ENCODE peak calls at places on chromosomes 1 and 21, in six cellular contexts. M, V, L, C, J and G are unnamed samples.
A peak's percentile ranks its signal among the peaks of the same experiment; 100 is the strongest.

GRCh38 chr1:226436472-226436854 is 28.6 kb upstream of the PARP1 start:
- DNase-seq in M (no peak), V (no peak), L (no peak), C (no peak), J (no peak), G (no peak)

GRCh38 chr1:243507001-243507671 is 251.3 kb downstream of the SDCCAG8 start:
- DNase-seq in M (no peak), V (no peak), L (no peak), C (no peak), J (no peak), G (no peak)

GRCh38 chr1:57605933-57606332 is 182.1 kb upstream of the DAB1 start:
- DNase-seq in M (no peak), V (no peak), L (no peak), C (no peak), J (no peak), G (no peak)

GRCh38 chr1:99662581-99663208 is 16.8 kb downstream of the PALMD start:
- DNase-seq in M (peak; percentile 88), V (no peak), L (peak; percentile 26), C (no peak), J (peak; percentile 30), G (peak; percentile 59)

GRCh38 chr21:31509108-31510017 is 150.1 kb upstream of the SOD1 start:
- DNase-seq in M (no peak), V (peak; percentile 52), L (peak; percentile 56), C (peak; percentile 73), J (peak; percentile 47), G (peak; percentile 74)

GRCh38 chr1:244006381-244006901 is 44.6 kb upstream of the ZBTB18 start:
- DNase-seq in M (no peak), V (no peak), L (no peak), C (no peak), J (no peak), G (no peak)

GRCh38 chr1:21935393-21935804 is 1.7 kb downstream of the HSPG2 start:
- DNase-seq in M (no peak), V (no peak), L (peak; percentile 59), C (no peak), J (no peak), G (no peak)

GRCh38 chr1:164783778-164784555 is 225.0 kb downstream of the PBX1 start:
- DNase-seq in M (no peak), V (no peak), L (no peak), C (no peak), J (no peak), G (no peak)

GRCh38 chr1:89524369-89525168 is at the start of gene LRRC8B:
- DNase-seq in M (peak; percentile 61), V (peak; percentile 92), L (peak; percentile 86), C (peak; percentile 79), J (peak; percentile 95), G (peak; percentile 71)

GRCh38 chr1:85438353-85438752 is 26.6 kb downstream of the DDAH1 start:
- DNase-seq in M (no peak), V (no peak), L (no peak), C (no peak), J (no peak), G (no peak)

GRCh38 chr1:203521812-203522211 is 27.9 kb downstream of the OPTC start:
- DNase-seq in M (no peak), V (no peak), L (no peak), C (no peak), J (no peak), G (no peak)

GRCh38 chr1:174217787-174218574 is 58.7 kb downstream of the RABGAP1L start:
- DNase-seq in M (peak; percentile 28), V (no peak), L (peak; percentile 35), C (no peak), J (no peak), G (no peak)

GRCh38 chr1:156870734-156871133 is 10.1 kb downstream of the NTRK1 start:
- DNase-seq in M (peak; percentile 81), V (no peak), L (peak; percentile 54), C (no peak), J (no peak), G (no peak)

GRCh38 chr1:167529829-167530474 is 11.6 kb upstream of the CD247 start:
- DNase-seq in M (no peak), V (peak; percentile 22), L (no peak), C (no peak), J (no peak), G (no peak)

GRCh38 chr1:178388398-178389161 is 108.2 kb downstream of the CLEC20A start:
- DNase-seq in M (no peak), V (no peak), L (no peak), C (no peak), J (no peak), G (no peak)

GRCh38 chr1:24198766-24199165 is 11.7 kb upstream of the IFNLR1 start:
- DNase-seq in M (no peak), V (no peak), L (no peak), C (no peak), J (no peak), G (no peak)

GRCh38 chr1:26831546-26832248 is 5.2 kb downstream of the ZDHHC18 start:
- DNase-seq in M (no peak), V (no peak), L (no peak), C (no peak), J (no peak), G (no peak)

GRCh38 chr1:18384477-18384876 is 96.3 kb upstream of the KLHDC7A start:
- DNase-seq in M (no peak), V (no peak), L (no peak), C (no peak), J (no peak), G (no peak)

GRCh38 chr1:121522061-121522759 is 337.4 kb downstream of the SRGAP2C start:
- DNase-seq in M (no peak), V (no peak), L (peak; percentile 12), C (no peak), J (no peak), G (no peak)

GRCh38 chr1:214660900-214661299 is 57.9 kb downstream of the CENPF start:
- DNase-seq in M (peak; percentile 69), V (peak; percentile 68), L (peak; percentile 43), C (no peak), J (peak; percentile 29), G (no peak)

GRCh38 chr21:28602581-28602980 is 390.1 kb downstream of the LTN1 start:
- DNase-seq in M (no peak), V (no peak), L (no peak), C (no peak), J (no peak), G (no peak)

GRCh38 chr1:155933591-155934096 is 569 bp downstream of the KHDC4 start:
- DNase-seq in M (no peak), V (no peak), L (no peak), C (no peak), J (no peak), G (no peak)

GRCh38 chr1:23371987-23372386 is 2.4 kb upstream of the ZNF436 start:
- DNase-seq in M (no peak), V (no peak), L (no peak), C (no peak), J (no peak), G (no peak)

GRCh38 chr1:211557894-211558625 is 20.9 kb downstream of the SLC30A1 start:
- DNase-seq in M (no peak), V (no peak), L (no peak), C (no peak), J (no peak), G (no peak)

GRCh38 chr1:36109041-36109679 is 15.9 kb downstream of the COL8A2 start:
- DNase-seq in M (no peak), V (no peak), L (no peak), C (peak; percentile 31), J (no peak), G (peak; percentile 64)

GRCh38 chr21:42343101-42343500 is 7.7 kb downstream of the TFF2 start:
- DNase-seq in M (no peak), V (no peak), L (no peak), C (no peak), J (no peak), G (no peak)

GRCh38 chr1:62782197-62782886 is 1.6 kb upstream of the ATG4C start:
- DNase-seq in M (peak; percentile 9), V (no peak), L (no peak), C (no peak), J (no peak), G (no peak)

GRCh38 chr1:87976316-87976715 is 647.6 kb downstream of the LMO4 start:
- DNase-seq in M (no peak), V (no peak), L (no peak), C (no peak), J (no peak), G (no peak)

GRCh38 chr1:2526824-2527552 is 592 bp upstream of the PANK4 start:
- DNase-seq in M (peak; percentile 9), V (peak; percentile 63), L (no peak), C (no peak), J (peak; percentile 49), G (no peak)

GRCh38 chr1:85303440-85304162 is 27.2 kb upstream of the BCL10 start:
- DNase-seq in M (no peak), V (no peak), L (no peak), C (no peak), J (no peak), G (no peak)

GRCh38 chr1:205066221-205066818 is 17.9 kb downstream of the TMEM81 start:
- DNase-seq in M (no peak), V (no peak), L (no peak), C (no peak), J (no peak), G (no peak)

GRCh38 chr1:24491577-24492360 is 10.9 kb upstream of the RCAN3 start:
- DNase-seq in M (no peak), V (no peak), L (peak; percentile 3), C (no peak), J (no peak), G (no peak)

GRCh38 chr1:154998818-154999650 is 3.6 kb upstream of the ZBTB7B start:
- DNase-seq in M (no peak), V (peak; percentile 69), L (peak; percentile 79), C (peak; percentile 60), J (peak; percentile 79), G (peak; percentile 14)